ENCODE peak calls at places on chromosomes 13 and 19, in nine cellular contexts. Q is sciatic nerve; H is A549; E is activated T-cell treated with anti-CD3 and anti-CD28 coated beads, Interleukin-2, amount 50 U/mL, for 4 hours; S is ascending aorta; C is heart right ventricle; L is NCI-H2081; V is trophoblast cell; P is stimulated activated CD8-positive, alpha-beta memory T cell treated with anti-CD3 and anti-CD28 coated beads, Interleukin-2, amount 100 ng/mL, for 1 hour. Y is an unnamed sample.

GRCh38 chr19:47813304-47813994 is 8.3 kb upstream of the CRX start:
- DNase-seq in S (no peak), Q (peak), L (no peak), H (peak), P (peak), E (peak), V (peak), C (peak), Y (peak)

GRCh38 chr13:96785986-96786385 is 208.3 kb downstream of the OXGR1 start:
- DNase-seq in S (no peak), E (no peak), Q (no peak), H (no peak), C (no peak), P (no peak), V (no peak), L (no peak), Y (no peak)

GRCh38 chr19:5585461-5586299 is 17.9 kb upstream of the TINCR start:
- DNase-seq in L (no peak), C (no peak), E (peak), V (no peak), Q (no peak), P (no peak), S (no peak), H (no peak), Y (peak)

GRCh38 chr19:47247308-47247990 is 8.9 kb upstream of the CCDC9 start:
- DNase-seq in V (peak), Q (peak), S (no peak), E (peak), P (no peak), L (no peak), H (peak), C (peak), Y (peak)

GRCh38 chr13:79090552-79091159 is 315.4 kb downstream of the RBM26 start:
- DNase-seq in E (no peak), L (no peak), S (no peak), V (no peak), H (no peak), P (no peak), C (no peak), Q (no peak), Y (no peak)

GRCh38 chr13:37899753-37900152 is 30.2 kb upstream of the TRPC4 start:
- DNase-seq in H (no peak), P (no peak), Q (no peak), S (no peak), L (no peak), V (no peak), C (no peak), E (no peak), Y (no peak)

GRCh38 chr13:51731759-51732158 is 72.2 kb downstream of the DHRS12 start:
- DNase-seq in S (no peak), L (no peak), E (no peak), C (no peak), V (no peak), Q (no peak), H (peak), P (no peak), Y (no peak)

GRCh38 chr13:27006519-27007161 is 165.0 kb downstream of the USP12 start:
- DNase-seq in S (no peak), Q (no peak), V (no peak), C (no peak), E (no peak), H (no peak), L (peak), P (no peak), Y (no peak)

GRCh38 chr13:20128459-20128927 is 32.4 kb downstream of the GJA3 start:
- DNase-seq in S (no peak), H (no peak), L (peak), C (no peak), P (no peak), Q (no peak), V (no peak), E (no peak), Y (peak)

GRCh38 chr13:26896986-26897668 is 136.5 kb upstream of the GPR12 start:
- DNase-seq in S (no peak), H (no peak), V (no peak), E (no peak), C (no peak), Q (no peak), P (no peak), L (no peak), Y (no peak)

GRCh38 chr19:45340899-45341453 is 426 bp downstream of the KLC3 start:
- DNase-seq in S (no peak), L (no peak), E (no peak), H (no peak), Q (no peak), C (no peak), V (no peak), P (no peak), Y (no peak)

GRCh38 chr13:29948791-29949190 is 98.4 kb upstream of the UBL3 start:
- DNase-seq in S (no peak), H (no peak), C (no peak), Q (no peak), V (no peak), L (no peak), P (no peak), E (no peak), Y (no peak)

GRCh38 chr13:27583645-27584044 is 36.7 kb downstream of the LNX2 start:
- DNase-seq in S (no peak), V (no peak), P (no peak), H (no peak), L (no peak), Q (no peak), C (no peak), E (no peak), Y (no peak)

GRCh38 chr13:98622926-98623325 is 46.0 kb upstream of the STK24 start:
- DNase-seq in H (no peak), E (no peak), L (no peak), Q (no peak), C (no peak), P (no peak), V (peak), S (no peak), Y (no peak)

GRCh38 chr13:102452831-102453230 is 51.0 kb upstream of the FGF14 start:
- DNase-seq in V (no peak), L (no peak), H (no peak), C (no peak), E (no peak), P (no peak), Q (no peak), S (no peak), Y (no peak)

Y was measured in posterior vena cava.